ENCODE peak calls at places on chromosomes 13 and 19, in four cellular contexts. Z is pancreas, R is GM06990, O is body of pancreas. A is an unnamed sample.

GRCh38 chr19:46951236-46951986 is 68.2 kb upstream of the NPAS1 start:
- DNase-seq in Z (no peak), R (no peak), O (no peak), A (no peak)

GRCh38 chr13:107210216-107211010 is 642.5 kb upstream of the ARGLU1 start:
- DNase-seq in R (no peak), O (no peak), Z (no peak), A (no peak)

GRCh38 chr13:98672947-98673545 is 79.4 kb downstream of the SLC15A1 start:
- DNase-seq in R (peak), Z (no peak), O (peak), A (peak)

GRCh38 chr19:40588110-40588854 is 11.6 kb downstream of the SHKBP1 start:
- DNase-seq in O (no peak), R (no peak), Z (no peak), A (no peak)

GRCh38 chr13:79796116-79796515 is 315.2 kb downstream of the NDFIP2 start:
- DNase-seq in O (no peak), R (no peak), Z (no peak), A (no peak)

GRCh38 chr13:30735025-30735967 is at the start of gene ALOX5AP:
- DNase-seq in Z (no peak), O (peak), R (peak), A (no peak)

GRCh38 chr19:35013820-35014754 is 14.0 kb downstream of the GRAMD1A start:
- DNase-seq in O (peak), Z (no peak), R (no peak), A (no peak)

GRCh38 chr19:10416380-10417257 is 3.7 kb upstream of the PDE4A start:
- DNase-seq in R (peak), Z (peak), O (peak), A (peak)

GRCh38 chr19:38463365-38463764 is 29.9 kb downstream of the RYR1 start:
- DNase-seq in Z (no peak), R (no peak), O (no peak), A (no peak)

GRCh38 chr19:46944918-46945628 is 74.6 kb upstream of the NPAS1 start:
- DNase-seq in Z (peak), R (no peak), O (peak), A (peak)

GRCh38 chr13:113118328-113119021 is 4.1 kb upstream of the F10 start:
- DNase-seq in O (no peak), R (no peak), Z (peak), A (peak)

GRCh38 chr19:38730470-38730730 is 13.9 kb downstream of the CAPN12 start:
- DNase-seq in Z (no peak), R (no peak), O (no peak), A (no peak)

GRCh38 chr13:31982124-31982523 is 49.5 kb upstream of the FRY start:
- DNase-seq in Z (no peak), O (no peak), R (no peak), A (no peak)

GRCh38 chr19:11463391-11463790 is 17.5 kb downstream of the ELAVL3 start:
- DNase-seq in R (no peak), O (no peak), Z (no peak), A (no peak)

GRCh38 chr13:33462109-33462508 is 176.6 kb upstream of the STARD13 start:
- DNase-seq in O (no peak), Z (no peak), R (no peak), A (no peak)

GRCh38 chr19:35484637-35485036 is 5.6 kb downstream of the KRTDAP start:
- DNase-seq in Z (no peak), R (peak), O (no peak), A (no peak)

GRCh38 chr13:98438246-98439135 is 138.4 kb downstream of the STK24 start:
- DNase-seq in R (no peak), Z (no peak), O (no peak), A (no peak)

GRCh38 chr19:33397536-33398360 is 24.2 kb downstream of the CEBPG start:
- DNase-seq in R (no peak), O (no peak), Z (peak), A (peak)
- TF ChIP-seq CTCF in R (no peak), O (no peak), Z (no peak), A (no peak)

DNA sequence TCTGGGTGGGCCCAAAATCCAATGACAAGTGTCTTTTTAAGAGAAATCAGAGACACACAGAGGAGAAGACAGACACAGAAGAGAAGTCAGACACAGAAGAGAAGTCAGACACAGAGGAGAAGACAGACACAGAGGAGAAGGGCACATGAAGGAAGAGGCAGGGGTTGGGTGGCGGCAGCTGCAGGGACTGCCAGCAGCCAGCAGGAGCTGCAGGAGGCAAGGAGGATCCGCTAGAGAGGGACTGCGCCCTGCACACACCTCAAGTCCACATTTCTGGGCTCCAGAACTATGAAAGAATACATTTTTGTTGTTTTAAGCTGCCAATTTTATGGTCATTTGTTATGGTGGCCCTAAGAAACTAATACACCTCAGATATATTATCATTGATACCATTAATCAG is 140.6 kb downstream of the ZIC5 start:
- DNase-seq in Z (no peak), O (no peak), R (no peak), A (no peak)
- TF ChIP-seq CTCF in Z (no peak), O (no peak), R (no peak), A (no peak)

GRCh38 chr19:19185853-19186728 is 5.9 kb downstream of the BORCS8 start:
- DNase-seq in R (no peak), O (peak), Z (no peak), A (no peak)
- TF ChIP-seq CTCF in R (peak), O (peak), Z (peak), A (peak)

DNA sequence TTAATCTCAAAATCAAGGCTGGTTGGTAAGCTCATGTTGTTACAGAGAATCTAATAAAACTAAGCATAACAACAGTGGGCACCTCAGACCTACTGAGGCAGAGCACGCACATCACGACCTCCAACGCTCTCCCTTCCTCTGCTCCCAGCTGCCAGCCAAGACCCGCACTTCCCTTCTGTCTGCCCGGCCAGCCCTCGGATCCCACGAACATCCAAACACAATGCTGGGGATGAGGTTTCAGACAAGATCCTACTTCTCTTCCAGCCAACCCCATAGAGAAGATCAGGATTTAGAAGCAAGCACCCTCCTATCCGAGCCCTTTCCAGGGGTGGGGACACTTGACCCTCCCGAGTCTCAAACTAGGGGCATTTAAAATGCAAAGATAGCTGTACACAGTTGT is 33.1 kb downstream of the ANKRD10 start:
- DNase-seq in O (no peak), R (no peak), Z (no peak), A (no peak)
- TF ChIP-seq CTCF in O (no peak), R (no peak), Z (no peak), A (no peak)

DNA sequence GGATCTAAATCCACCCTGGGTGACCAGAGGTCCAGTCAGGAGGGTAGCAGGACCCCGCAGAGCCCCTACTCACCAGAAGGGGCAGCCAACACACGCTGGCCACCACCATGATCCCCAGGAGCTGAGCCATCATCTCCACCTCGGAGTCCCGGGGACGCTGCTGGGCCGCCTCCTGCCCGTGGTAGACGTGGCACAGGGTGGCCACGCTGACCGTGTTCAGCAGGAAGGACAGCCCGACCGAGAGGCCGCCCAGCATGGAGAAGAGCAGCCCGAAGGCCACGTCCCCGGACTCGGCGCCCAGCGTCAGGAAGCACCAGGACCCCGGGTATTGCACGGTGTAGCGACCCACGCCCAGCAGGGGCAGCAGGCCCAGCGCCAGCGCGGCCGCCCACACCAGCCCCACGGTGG is 6.9 kb downstream of the TBXA2R start:
- DNase-seq in Z (no peak), R (no peak), O (no peak), A (no peak)
- TF ChIP-seq CTCF in Z (no peak), R (no peak), O (no peak), A (no peak)

DNA sequence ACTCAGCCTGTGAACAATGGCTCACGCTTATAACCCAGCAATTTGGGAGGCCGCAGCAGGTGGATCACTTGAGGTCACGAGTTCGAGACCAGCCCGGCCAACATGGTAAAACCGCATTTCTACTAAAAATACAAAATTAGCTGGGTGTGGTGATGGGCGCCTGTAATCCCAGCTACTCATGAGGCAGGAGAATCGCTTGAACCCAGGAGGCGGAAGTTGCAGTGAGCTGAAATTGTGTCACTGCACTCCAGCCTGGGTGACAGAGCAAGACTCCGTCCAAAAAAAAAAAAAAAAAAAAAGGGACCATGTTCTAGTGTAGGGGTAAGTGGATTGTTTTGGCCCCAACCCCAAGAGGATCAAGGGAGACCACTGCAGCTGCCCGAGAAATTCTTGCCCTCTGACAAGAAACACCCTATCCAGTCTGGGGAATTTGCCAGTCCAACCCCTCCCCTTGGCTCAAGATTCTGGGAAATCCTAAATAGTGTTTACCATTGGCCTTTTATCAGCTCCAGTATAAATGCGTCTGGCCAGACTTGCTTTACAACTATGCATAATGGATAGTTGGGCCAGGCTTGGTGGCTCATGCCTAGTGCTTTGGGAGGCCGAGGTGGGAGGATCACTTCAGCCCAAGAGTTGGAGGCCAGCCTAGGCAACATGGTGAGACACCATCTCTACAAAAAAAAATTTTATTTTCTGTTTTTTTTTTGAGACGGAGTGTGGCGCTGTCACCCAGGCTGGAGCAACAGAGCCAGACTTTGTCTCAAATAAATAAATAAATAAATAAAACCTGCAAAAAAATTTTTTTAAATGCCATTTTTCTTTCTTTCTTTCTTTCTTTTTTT is 5.1 kb upstream of the DHDH start:
- DNase-seq in Z (no peak), R (no peak), O (peak), A (no peak)
- TF ChIP-seq CTCF in Z (no peak), R (no peak), O (no peak), A (no peak)

GRCh38 chr13:65642301-65642700 is 1587.8 kb downstream of the PCDH9 start:
- DNase-seq in O (no peak), R (no peak), Z (no peak), A (no peak)

GRCh38 chr13:65638572-65639168 is 1591.5 kb downstream of the PCDH9 start:
- DNase-seq in R (no peak), O (peak), Z (no peak), A (no peak)
- TF ChIP-seq CTCF in R (peak), O (peak), Z (peak), A (peak)

DNA sequence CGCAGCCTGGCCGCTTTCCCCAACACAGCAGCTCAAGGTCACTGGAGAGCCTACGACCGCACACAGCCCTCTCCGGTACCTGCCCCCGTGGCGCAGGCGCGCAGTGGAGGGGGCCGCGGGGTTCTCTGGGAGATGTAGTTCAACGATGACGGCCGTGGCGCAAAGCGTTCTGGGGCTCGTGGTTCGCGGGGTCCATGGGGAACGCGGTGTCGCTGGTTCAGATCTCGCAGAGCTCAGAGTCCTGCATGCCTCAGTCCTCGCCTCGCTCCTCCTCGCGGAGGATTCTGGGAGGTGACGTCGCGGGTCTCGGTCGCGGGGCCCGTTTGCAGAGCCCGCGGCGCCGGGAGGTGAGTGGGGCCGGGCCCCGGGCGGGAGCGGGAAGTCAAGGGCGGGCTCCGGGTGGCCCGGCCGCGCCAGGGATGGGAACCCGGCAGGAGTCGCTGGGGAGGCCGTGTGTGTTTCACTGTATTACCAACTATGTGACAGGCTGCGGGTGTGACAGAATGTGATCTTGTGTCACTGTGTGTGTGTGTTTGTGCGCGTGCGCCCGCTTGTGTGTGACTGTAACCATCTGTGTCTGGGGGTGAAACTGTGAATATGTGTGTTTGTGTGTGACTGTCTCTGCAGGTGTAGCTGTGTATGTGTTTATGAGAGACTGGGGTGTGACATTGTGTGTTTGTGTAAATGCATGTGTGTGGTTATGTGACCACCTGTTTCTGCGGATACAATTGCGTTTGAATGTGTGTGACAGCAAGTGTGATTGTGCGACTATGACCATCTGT is at the start of gene ZNF527:
- DNase-seq in O (peak), R (peak), Z (peak), A (peak)
- TF ChIP-seq CTCF in O (peak), R (no peak), Z (no peak), A (peak)

DNA sequence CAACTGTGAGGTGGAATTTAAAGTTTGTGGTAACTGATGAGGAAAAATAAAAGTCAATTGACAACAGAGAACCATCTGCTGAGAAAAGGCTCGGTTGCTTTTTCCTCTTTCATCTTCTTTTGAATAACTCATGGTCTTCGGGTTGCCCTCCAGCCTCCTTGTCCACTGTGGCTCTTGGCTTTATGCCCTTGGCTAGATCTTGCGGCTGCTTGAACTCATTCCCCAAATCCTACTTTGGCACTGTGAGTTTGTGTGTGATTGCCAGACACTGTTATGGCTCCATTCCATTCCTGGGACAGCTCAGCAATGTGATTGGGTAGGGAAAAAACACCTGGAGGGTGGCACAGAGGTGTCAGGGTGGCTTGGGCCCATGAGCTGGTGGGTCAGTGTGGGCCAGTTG is 387.4 kb downstream of the DLEU7 start:
- DNase-seq in R (no peak), O (no peak), Z (no peak), A (no peak)
- TF ChIP-seq CTCF in R (no peak), O (no peak), Z (no peak), A (no peak)